ENCODE peak calls at places on chromosomes 5 and 9, in nine cellular contexts. One of them, this sample, is unnamed.

GRCh38 chr5:65482280-65482726 is 583 bp upstream of the ADAMTS6 start:
- DNase-seq in heart left ventricle: no peak
- DNase-seq in upper lobe of right lung: no peak
- DNase-seq in heart right ventricle: no peak
- DNase-seq in CD8-positive, alpha-beta T cell: no peak
- DNase-seq in brain microvascular endothelial cell: peak
- DNase-seq in fibroblast of lung: peak
- DNase-seq in fibroblast of pulmonary artery: peak
- DNase-seq in Peyer's patch: no peak
- DNase-seq in this sample: no peak

GRCh38 chr5:144547098-144547499 is 376.4 kb downstream of the KCTD16 start:
- DNase-seq in Peyer's patch: no peak
- DNase-seq in fibroblast of pulmonary artery: no peak
- DNase-seq in brain microvascular endothelial cell: no peak
- DNase-seq in CD8-positive, alpha-beta T cell: no peak
- DNase-seq in upper lobe of right lung: no peak
- DNase-seq in heart right ventricle: no peak
- DNase-seq in heart left ventricle: no peak
- DNase-seq in fibroblast of lung: no peak
- DNase-seq in this sample: no peak

GRCh38 chr9:22009563-22009867 is 410 bp upstream of the CDKN2B start:
- DNase-seq in heart right ventricle: no peak
- DNase-seq in heart left ventricle: no peak
- DNase-seq in CD8-positive, alpha-beta T cell: no peak
- DNase-seq in Peyer's patch: no peak
- DNase-seq in upper lobe of right lung: no peak
- DNase-seq in fibroblast of pulmonary artery: no peak
- DNase-seq in fibroblast of lung: no peak
- DNase-seq in brain microvascular endothelial cell: no peak
- DNase-seq in this sample: no peak

GRCh38 chr5:37658440-37658839 is 181.4 kb downstream of the GDNF start:
- DNase-seq in brain microvascular endothelial cell: no peak
- DNase-seq in upper lobe of right lung: no peak
- DNase-seq in Peyer's patch: no peak
- DNase-seq in CD8-positive, alpha-beta T cell: no peak
- DNase-seq in heart left ventricle: no peak
- DNase-seq in fibroblast of lung: no peak
- DNase-seq in fibroblast of pulmonary artery: no peak
- DNase-seq in heart right ventricle: no peak
- DNase-seq in this sample: no peak

GRCh38 chr9:6870650-6871477 is 113.1 kb downstream of the KDM4C start:
- DNase-seq in CD8-positive, alpha-beta T cell: no peak
- DNase-seq in fibroblast of lung: no peak
- DNase-seq in upper lobe of right lung: no peak
- DNase-seq in Peyer's patch: no peak
- DNase-seq in heart right ventricle: no peak
- DNase-seq in fibroblast of pulmonary artery: no peak
- DNase-seq in heart left ventricle: no peak
- DNase-seq in brain microvascular endothelial cell: no peak
- DNase-seq in this sample: no peak

GRCh38 chr5:176530406-176530982 is 6.7 kb downstream of the RNF44 start:
- DNase-seq in fibroblast of lung: no peak
- DNase-seq in CD8-positive, alpha-beta T cell: no peak
- DNase-seq in Peyer's patch: no peak
- DNase-seq in heart right ventricle: no peak
- DNase-seq in upper lobe of right lung: no peak
- DNase-seq in fibroblast of pulmonary artery: no peak
- DNase-seq in heart left ventricle: no peak
- DNase-seq in brain microvascular endothelial cell: no peak
- DNase-seq in this sample: no peak

GRCh38 chr5:155260798-155261197 is 247.2 kb downstream of the KIF4B start:
- DNase-seq in upper lobe of right lung: no peak
- DNase-seq in Peyer's patch: no peak
- DNase-seq in fibroblast of lung: no peak
- DNase-seq in brain microvascular endothelial cell: no peak
- DNase-seq in heart right ventricle: no peak
- DNase-seq in fibroblast of pulmonary artery: no peak
- DNase-seq in heart left ventricle: no peak
- DNase-seq in CD8-positive, alpha-beta T cell: no peak
- DNase-seq in this sample: no peak

GRCh38 chr5:169160405-169160901 is 140.5 kb downstream of the SLIT3 start:
- DNase-seq in fibroblast of pulmonary artery: peak
- DNase-seq in fibroblast of lung: no peak
- DNase-seq in Peyer's patch: no peak
- DNase-seq in heart right ventricle: no peak
- DNase-seq in upper lobe of right lung: no peak
- DNase-seq in heart left ventricle: no peak
- DNase-seq in CD8-positive, alpha-beta T cell: no peak
- DNase-seq in brain microvascular endothelial cell: peak
- DNase-seq in this sample: no peak

GRCh38 chr9:85541876-85542275 is 199.9 kb downstream of the AGTPBP1 start:
- DNase-seq in Peyer's patch: no peak
- DNase-seq in heart right ventricle: no peak
- DNase-seq in brain microvascular endothelial cell: no peak
- DNase-seq in fibroblast of pulmonary artery: no peak
- DNase-seq in fibroblast of lung: no peak
- DNase-seq in CD8-positive, alpha-beta T cell: no peak
- DNase-seq in heart left ventricle: no peak
- DNase-seq in upper lobe of right lung: no peak
- DNase-seq in this sample: no peak

GRCh38 chr9:85547574-85547973 is 194.2 kb downstream of the AGTPBP1 start:
- DNase-seq in heart left ventricle: no peak
- DNase-seq in fibroblast of lung: no peak
- DNase-seq in heart right ventricle: no peak
- DNase-seq in brain microvascular endothelial cell: no peak
- DNase-seq in fibroblast of pulmonary artery: no peak
- DNase-seq in CD8-positive, alpha-beta T cell: no peak
- DNase-seq in upper lobe of right lung: no peak
- DNase-seq in Peyer's patch: no peak
- DNase-seq in this sample: no peak

DNA sequence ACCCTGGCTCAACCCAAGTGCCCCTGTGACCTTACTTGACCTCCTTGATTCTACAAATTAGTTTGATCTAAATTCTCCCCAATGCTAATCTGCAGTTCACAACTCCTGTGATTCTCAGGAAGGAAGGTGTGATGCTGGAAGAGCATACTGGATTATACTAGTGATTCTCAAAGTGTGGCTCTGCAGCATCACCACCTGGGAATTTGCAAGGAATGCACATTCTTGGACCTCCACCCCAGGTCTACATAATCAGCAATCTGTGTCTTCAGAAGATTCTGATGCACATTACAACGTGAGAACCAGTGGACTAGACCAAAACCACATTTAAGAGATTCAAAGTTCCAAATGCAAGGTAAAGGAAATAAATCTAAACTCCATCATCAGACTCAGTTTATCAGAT is 198.6 kb downstream of the AGTPBP1 start:
- DNase-seq in upper lobe of right lung: no peak
- DNase-seq in CD8-positive, alpha-beta T cell: no peak
- DNase-seq in fibroblast of lung: no peak
- DNase-seq in Peyer's patch: no peak
- DNase-seq in heart left ventricle: no peak
- DNase-seq in heart right ventricle: no peak
- DNase-seq in brain microvascular endothelial cell: no peak
- DNase-seq in fibroblast of pulmonary artery: no peak
- DNase-seq in this sample: no peak
- TF ChIP-seq CTCF in upper lobe of right lung: no peak
- TF ChIP-seq CTCF in CD8-positive, alpha-beta T cell: no peak
- TF ChIP-seq CTCF in fibroblast of lung: no peak
- TF ChIP-seq CTCF in Peyer's patch: no peak
- TF ChIP-seq CTCF in heart left ventricle: no peak
- TF ChIP-seq CTCF in heart right ventricle: no peak
- TF ChIP-seq CTCF in brain microvascular endothelial cell: no peak
- TF ChIP-seq CTCF in fibroblast of pulmonary artery: no peak
- TF ChIP-seq CTCF in this sample: no peak

GRCh38 chr9:25678147-25678666 is at the start of gene TUSC1:
- DNase-seq in fibroblast of pulmonary artery: peak
- DNase-seq in heart left ventricle: peak
- DNase-seq in fibroblast of lung: peak
- DNase-seq in upper lobe of right lung: peak
- DNase-seq in CD8-positive, alpha-beta T cell: no peak
- DNase-seq in heart right ventricle: peak
- DNase-seq in Peyer's patch: peak
- DNase-seq in brain microvascular endothelial cell: peak
- DNase-seq in this sample: peak

GRCh38 chr9:25678846-25679360 is 659 bp upstream of the TUSC1 start:
- DNase-seq in upper lobe of right lung: no peak
- DNase-seq in fibroblast of lung: no peak
- DNase-seq in Peyer's patch: no peak
- DNase-seq in brain microvascular endothelial cell: no peak
- DNase-seq in heart left ventricle: no peak
- DNase-seq in heart right ventricle: no peak
- DNase-seq in CD8-positive, alpha-beta T cell: no peak
- DNase-seq in fibroblast of pulmonary artery: no peak
- DNase-seq in this sample: no peak

GRCh38 chr9:25681270-25681669 is 3.0 kb upstream of the TUSC1 start:
- DNase-seq in fibroblast of pulmonary artery: peak
- DNase-seq in CD8-positive, alpha-beta T cell: no peak
- DNase-seq in brain microvascular endothelial cell: peak
- DNase-seq in heart left ventricle: no peak
- DNase-seq in upper lobe of right lung: no peak
- DNase-seq in fibroblast of lung: peak
- DNase-seq in heart right ventricle: no peak
- DNase-seq in Peyer's patch: no peak
- DNase-seq in this sample: no peak

GRCh38 chr9:25677301-25678146 is 720 bp downstream of the TUSC1 start:
- DNase-seq in fibroblast of pulmonary artery: peak
- DNase-seq in upper lobe of right lung: peak
- DNase-seq in Peyer's patch: peak
- DNase-seq in fibroblast of lung: peak
- DNase-seq in heart left ventricle: peak
- DNase-seq in heart right ventricle: peak
- DNase-seq in brain microvascular endothelial cell: peak
- DNase-seq in CD8-positive, alpha-beta T cell: no peak
- DNase-seq in this sample: peak
- H3K4me3 ChIP-seq in fibroblast of pulmonary artery: peak
- H3K4me3 ChIP-seq in upper lobe of right lung: peak
- H3K4me3 ChIP-seq in Peyer's patch: peak
- H3K4me3 ChIP-seq in fibroblast of lung: peak
- H3K4me3 ChIP-seq in heart left ventricle: peak
- H3K4me3 ChIP-seq in heart right ventricle: peak
- H3K4me3 ChIP-seq in brain microvascular endothelial cell: peak
- H3K4me3 ChIP-seq in CD8-positive, alpha-beta T cell: no peak
- H3K4me3 ChIP-seq in this sample: peak

GRCh38 chr9:133944746-133945135 is 47.4 kb downstream of the VAV2 start:
- DNase-seq in upper lobe of right lung: peak
- DNase-seq in fibroblast of lung: peak
- DNase-seq in fibroblast of pulmonary artery: peak
- DNase-seq in heart right ventricle: no peak
- DNase-seq in CD8-positive, alpha-beta T cell: no peak
- DNase-seq in Peyer's patch: no peak
- DNase-seq in brain microvascular endothelial cell: peak
- DNase-seq in heart left ventricle: no peak
- DNase-seq in this sample: no peak

GRCh38 chr9:133943781-133944745 is 48.1 kb downstream of the VAV2 start:
- DNase-seq in Peyer's patch: no peak
- DNase-seq in brain microvascular endothelial cell: no peak
- DNase-seq in fibroblast of pulmonary artery: no peak
- DNase-seq in CD8-positive, alpha-beta T cell: no peak
- DNase-seq in fibroblast of lung: no peak
- DNase-seq in upper lobe of right lung: peak
- DNase-seq in heart right ventricle: no peak
- DNase-seq in heart left ventricle: no peak
- DNase-seq in this sample: no peak

GRCh38 chr9:133943036-133943780 is 48.9 kb downstream of the VAV2 start:
- DNase-seq in fibroblast of pulmonary artery: no peak
- DNase-seq in fibroblast of lung: no peak
- DNase-seq in Peyer's patch: no peak
- DNase-seq in upper lobe of right lung: peak
- DNase-seq in heart left ventricle: no peak
- DNase-seq in brain microvascular endothelial cell: no peak
- DNase-seq in heart right ventricle: no peak
- DNase-seq in CD8-positive, alpha-beta T cell: no peak
- DNase-seq in this sample: no peak

GRCh38 chr9:133939845-133940244 is 52.3 kb downstream of the VAV2 start:
- DNase-seq in heart left ventricle: no peak
- DNase-seq in upper lobe of right lung: no peak
- DNase-seq in fibroblast of pulmonary artery: no peak
- DNase-seq in heart right ventricle: no peak
- DNase-seq in Peyer's patch: no peak
- DNase-seq in fibroblast of lung: no peak
- DNase-seq in CD8-positive, alpha-beta T cell: no peak
- DNase-seq in brain microvascular endothelial cell: no peak
- DNase-seq in this sample: no peak

DNA sequence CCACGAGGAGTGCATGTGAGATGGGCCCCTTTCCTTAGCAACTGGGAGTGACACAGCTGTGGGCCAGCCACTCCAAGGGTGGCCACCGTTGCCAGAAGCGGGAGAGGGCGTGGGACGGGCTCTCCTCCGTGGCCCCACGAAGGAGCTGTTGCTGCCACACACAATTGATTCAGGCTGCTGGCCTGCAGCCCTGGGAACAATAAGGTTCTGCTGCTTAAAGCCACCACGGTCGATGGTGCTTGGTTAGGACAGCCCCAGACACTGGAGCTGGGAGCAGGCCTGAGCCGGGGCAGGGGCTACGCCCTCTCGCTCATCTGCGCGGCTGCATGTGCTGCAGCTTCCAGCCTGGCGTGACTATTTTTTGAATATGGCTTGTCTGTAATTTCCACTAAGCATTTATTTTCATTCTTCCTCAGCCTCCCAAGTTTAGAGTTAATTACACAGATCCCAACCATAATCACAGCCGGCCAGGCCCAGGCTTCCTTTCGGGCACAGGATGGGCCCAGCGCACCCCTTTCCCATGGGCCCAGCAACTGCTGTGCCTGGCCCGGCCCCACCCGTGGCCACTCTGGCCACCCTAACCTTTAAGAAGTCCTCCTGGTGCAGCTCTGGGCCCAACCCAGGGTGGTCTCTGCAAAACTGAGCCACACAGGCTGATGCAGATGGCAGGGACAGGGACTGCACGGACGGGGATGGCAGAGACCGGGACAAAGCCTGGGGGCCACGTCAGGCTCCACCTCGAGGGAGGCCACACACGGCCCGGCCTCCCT is 49.7 kb downstream of the VAV2 start:
- DNase-seq in heart left ventricle: no peak
- DNase-seq in heart right ventricle: no peak
- DNase-seq in fibroblast of lung: no peak
- DNase-seq in fibroblast of pulmonary artery: no peak
- DNase-seq in Peyer's patch: no peak
- DNase-seq in brain microvascular endothelial cell: no peak
- DNase-seq in CD8-positive, alpha-beta T cell: no peak
- DNase-seq in upper lobe of right lung: peak
- DNase-seq in this sample: no peak
- TF ChIP-seq CTCF in heart left ventricle: no peak
- TF ChIP-seq CTCF in heart right ventricle: no peak
- TF ChIP-seq CTCF in fibroblast of lung: no peak
- TF ChIP-seq CTCF in fibroblast of pulmonary artery: no peak
- TF ChIP-seq CTCF in Peyer's patch: no peak
- TF ChIP-seq CTCF in brain microvascular endothelial cell: no peak
- TF ChIP-seq CTCF in CD8-positive, alpha-beta T cell: no peak
- TF ChIP-seq CTCF in upper lobe of right lung: no peak
- TF ChIP-seq CTCF in this sample: no peak

DNA sequence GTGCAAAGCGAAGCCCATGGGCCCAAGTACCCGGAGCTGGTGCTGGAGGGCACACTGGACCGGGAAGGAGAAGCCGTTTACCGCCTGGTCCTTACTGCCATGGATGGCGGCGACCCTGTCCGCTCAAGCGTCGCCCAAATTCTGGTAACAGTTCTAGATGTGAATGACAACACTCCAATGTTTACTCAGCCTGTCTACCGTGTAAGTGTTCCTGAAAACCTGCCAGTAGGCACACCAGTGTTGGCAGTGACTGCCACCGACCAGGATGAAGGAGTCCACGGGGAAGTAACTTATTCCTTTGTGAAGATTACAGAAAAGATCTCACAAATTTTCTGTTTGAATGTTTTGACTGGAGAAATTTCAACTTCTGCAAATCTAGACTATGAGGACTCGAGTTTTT is 936 bp downstream of the PCDHGA6 start:
- DNase-seq in upper lobe of right lung: no peak
- DNase-seq in heart right ventricle: no peak
- DNase-seq in CD8-positive, alpha-beta T cell: no peak
- DNase-seq in brain microvascular endothelial cell: no peak
- DNase-seq in fibroblast of lung: no peak
- DNase-seq in fibroblast of pulmonary artery: no peak
- DNase-seq in heart left ventricle: no peak
- DNase-seq in Peyer's patch: no peak
- DNase-seq in this sample: no peak
- H3K4me3 ChIP-seq in upper lobe of right lung: no peak
- H3K4me3 ChIP-seq in heart right ventricle: no peak
- H3K4me3 ChIP-seq in CD8-positive, alpha-beta T cell: no peak
- H3K4me3 ChIP-seq in brain microvascular endothelial cell: no peak
- H3K4me3 ChIP-seq in fibroblast of lung: peak
- H3K4me3 ChIP-seq in fibroblast of pulmonary artery: peak
- H3K4me3 ChIP-seq in heart left ventricle: no peak
- H3K4me3 ChIP-seq in Peyer's patch: no peak
- H3K4me3 ChIP-seq in this sample: peak

This sample was measured in breast epithelium.